ENCODE peak calls at places on chromosomes 1 and 21, in five cellular contexts. One of them, this sample, is unnamed.

GRCh38 chr1:212622467-212622866 is 13.9 kb downstream of the ATF3 start:
- DNase-seq in WTC11: no peak
- DNase-seq in cardiac muscle cell: no peak
- DNase-seq in choroid plexus epithelial cell: no peak
- DNase-seq in GM06990: no peak
- DNase-seq in this sample: no peak

GRCh38 chr1:179080866-179081695 is 789 bp upstream of the TOR3A start:
- DNase-seq in choroid plexus epithelial cell: no peak
- DNase-seq in GM06990: no peak
- DNase-seq in WTC11: no peak
- DNase-seq in cardiac muscle cell: no peak
- DNase-seq in this sample: no peak

GRCh38 chr1:218298398-218298797 is 13.3 kb downstream of the RRP15 start:
- DNase-seq in GM06990: no peak
- DNase-seq in choroid plexus epithelial cell: no peak
- DNase-seq in cardiac muscle cell: no peak
- DNase-seq in WTC11: no peak
- DNase-seq in this sample: no peak

GRCh38 chr1:42340093-42340492 is 5.1 kb upstream of the FOXJ3 start:
- DNase-seq in cardiac muscle cell: no peak
- DNase-seq in GM06990: no peak
- DNase-seq in choroid plexus epithelial cell: no peak
- DNase-seq in WTC11: no peak
- DNase-seq in this sample: no peak

GRCh38 chr1:21244986-21245687 is 45.1 kb downstream of the ECE1 start:
- DNase-seq in cardiac muscle cell: no peak
- DNase-seq in choroid plexus epithelial cell: no peak
- DNase-seq in WTC11: peak
- DNase-seq in GM06990: no peak
- DNase-seq in this sample: no peak

GRCh38 chr1:44786138-44786840 is 1.7 kb downstream of the BEST4 start:
- DNase-seq in cardiac muscle cell: peak
- DNase-seq in GM06990: peak
- DNase-seq in WTC11: peak
- DNase-seq in choroid plexus epithelial cell: peak
- DNase-seq in this sample: peak

GRCh38 chr1:113859478-113860175 is 11.9 kb downstream of the PTPN22 start:
- DNase-seq in cardiac muscle cell: no peak
- DNase-seq in WTC11: no peak
- DNase-seq in GM06990: peak
- DNase-seq in choroid plexus epithelial cell: peak
- DNase-seq in this sample: no peak

GRCh38 chr1:219954052-219954451 is 25.7 kb upstream of the SLC30A10 start:
- DNase-seq in GM06990: no peak
- DNase-seq in WTC11: no peak
- DNase-seq in choroid plexus epithelial cell: no peak
- DNase-seq in cardiac muscle cell: no peak
- DNase-seq in this sample: no peak

GRCh38 chr21:32717851-32718316 is 9.9 kb downstream of the SYNJ1 start:
- DNase-seq in GM06990: no peak
- DNase-seq in cardiac muscle cell: peak
- DNase-seq in WTC11: no peak
- DNase-seq in choroid plexus epithelial cell: peak
- DNase-seq in this sample: no peak

GRCh38 chr1:193774536-193775323 is 588.3 kb upstream of the B3GALT2 start:
- DNase-seq in GM06990: no peak
- DNase-seq in WTC11: no peak
- DNase-seq in choroid plexus epithelial cell: no peak
- DNase-seq in cardiac muscle cell: no peak
- DNase-seq in this sample: no peak

GRCh38 chr1:36161656-36162531 is 5.9 kb downstream of the MAP7D1 start:
- DNase-seq in WTC11: no peak
- DNase-seq in cardiac muscle cell: no peak
- DNase-seq in GM06990: peak
- DNase-seq in choroid plexus epithelial cell: peak
- DNase-seq in this sample: peak

GRCh38 chr1:247613405-247613804 is 8.0 kb downstream of the OR2G3 start:
- DNase-seq in choroid plexus epithelial cell: no peak
- DNase-seq in WTC11: no peak
- DNase-seq in cardiac muscle cell: no peak
- DNase-seq in GM06990: no peak
- DNase-seq in this sample: no peak

GRCh38 chr1:172742599-172743500 is 83.9 kb downstream of the FASLG start:
- DNase-seq in WTC11: no peak
- DNase-seq in choroid plexus epithelial cell: peak
- DNase-seq in cardiac muscle cell: peak
- DNase-seq in GM06990: no peak
- DNase-seq in this sample: peak

GRCh38 chr1:3674100-3675094 is 22.1 kb downstream of the TP73 start:
- DNase-seq in WTC11: peak
- DNase-seq in choroid plexus epithelial cell: peak
- DNase-seq in GM06990: no peak
- DNase-seq in cardiac muscle cell: no peak
- DNase-seq in this sample: no peak

GRCh38 chr1:162661336-162661735 is 29.1 kb downstream of the DDR2 start:
- DNase-seq in WTC11: no peak
- DNase-seq in choroid plexus epithelial cell: no peak
- DNase-seq in cardiac muscle cell: no peak
- DNase-seq in GM06990: no peak
- DNase-seq in this sample: no peak

GRCh38 chr1:31306278-31306677 is 9.4 kb downstream of the ZCCHC17 start:
- DNase-seq in WTC11: no peak
- DNase-seq in GM06990: no peak
- DNase-seq in cardiac muscle cell: peak
- DNase-seq in choroid plexus epithelial cell: peak
- DNase-seq in this sample: peak

GRCh38 chr1:111628153-111628552 is 8.6 kb downstream of the RAP1A start:
- DNase-seq in choroid plexus epithelial cell: peak
- DNase-seq in WTC11: no peak
- DNase-seq in cardiac muscle cell: peak
- DNase-seq in GM06990: no peak
- DNase-seq in this sample: no peak

GRCh38 chr1:78519446-78519845 is 28.7 kb downstream of the PTGFR start:
- DNase-seq in cardiac muscle cell: no peak
- DNase-seq in GM06990: no peak
- DNase-seq in WTC11: no peak
- DNase-seq in choroid plexus epithelial cell: no peak
- DNase-seq in this sample: no peak

GRCh38 chr1:28915036-28915895 is 897 bp downstream of the EPB41 start:
- DNase-seq in cardiac muscle cell: peak
- DNase-seq in WTC11: peak
- DNase-seq in GM06990: peak
- DNase-seq in choroid plexus epithelial cell: peak
- DNase-seq in this sample: no peak

GRCh38 chr1:91783423-91784162 is 102.4 kb downstream of the TGFBR3 start:
- DNase-seq in cardiac muscle cell: peak
- DNase-seq in choroid plexus epithelial cell: peak
- DNase-seq in WTC11: no peak
- DNase-seq in GM06990: no peak
- DNase-seq in this sample: no peak

GRCh38 chr1:85321237-85321964 is 45.0 kb upstream of the BCL10 start:
- DNase-seq in WTC11: no peak
- DNase-seq in GM06990: no peak
- DNase-seq in cardiac muscle cell: peak
- DNase-seq in choroid plexus epithelial cell: peak
- DNase-seq in this sample: peak

GRCh38 chr1:201982082-201982922 is at the start of gene RNPEP:
- DNase-seq in GM06990: peak
- DNase-seq in WTC11: peak
- DNase-seq in cardiac muscle cell: peak
- DNase-seq in choroid plexus epithelial cell: peak
- DNase-seq in this sample: peak

GRCh38 chr1:7526867-7527732 is 244.0 kb upstream of the VAMP3 start:
- DNase-seq in choroid plexus epithelial cell: peak
- DNase-seq in WTC11: no peak
- DNase-seq in cardiac muscle cell: no peak
- DNase-seq in GM06990: no peak
- DNase-seq in this sample: peak

GRCh38 chr1:44700573-44700972 is 26.1 kb downstream of the ARMH1 start:
- DNase-seq in cardiac muscle cell: no peak
- DNase-seq in GM06990: no peak
- DNase-seq in WTC11: no peak
- DNase-seq in choroid plexus epithelial cell: no peak
- DNase-seq in this sample: no peak

This sample was measured in brain microvascular endothelial cell.